ENCODE peak calls at places on chromosomes 11 and 22, in four cellular contexts. One of them, this sample, is unnamed.

GRCh38 chr11:68969386-68969785 is 11.4 kb downstream of the MRGPRD start:
- DNase-seq in lower leg skin: no peak
- DNase-seq in fibroblast of mammary gland: no peak
- DNase-seq in brain microvascular endothelial cell: no peak
- DNase-seq in this sample: no peak

GRCh38 chr11:13229136-13229535 is 48.5 kb upstream of the BMAL1 start:
- DNase-seq in brain microvascular endothelial cell: no peak
- DNase-seq in lower leg skin: no peak
- DNase-seq in fibroblast of mammary gland: peak; percentile 43
- DNase-seq in this sample: no peak

GRCh38 chr11:32154275-32154674 is 63.4 kb downstream of the RCN1 start:
- DNase-seq in fibroblast of mammary gland: peak; percentile 32
- DNase-seq in lower leg skin: no peak
- DNase-seq in brain microvascular endothelial cell: peak; percentile 54
- DNase-seq in this sample: no peak

GRCh38 chr11:17790453-17790852 is 55.9 kb downstream of the KCNC1 start:
- DNase-seq in fibroblast of mammary gland: peak; percentile 84
- DNase-seq in brain microvascular endothelial cell: peak; percentile 46
- DNase-seq in lower leg skin: no peak
- DNase-seq in this sample: no peak

GRCh38 chr11:15988693-15989231 is 367.6 kb downstream of the SOX6 start:
- DNase-seq in brain microvascular endothelial cell: no peak
- DNase-seq in fibroblast of mammary gland: no peak
- DNase-seq in lower leg skin: no peak
- DNase-seq in this sample: no peak

GRCh38 chr22:49853981-49854791 is 542 bp downstream of the ZBED4 start:
- DNase-seq in brain microvascular endothelial cell: peak; percentile 8
- DNase-seq in lower leg skin: no peak
- DNase-seq in fibroblast of mammary gland: no peak
- DNase-seq in this sample: no peak

GRCh38 chr11:99687320-99687719 is 666.6 kb downstream of the CNTN5 start:
- DNase-seq in fibroblast of mammary gland: no peak
- DNase-seq in brain microvascular endothelial cell: no peak
- DNase-seq in lower leg skin: no peak
- DNase-seq in this sample: no peak

GRCh38 chr11:77188912-77189491 is 61.0 kb downstream of the MYO7A start:
- DNase-seq in brain microvascular endothelial cell: no peak
- DNase-seq in lower leg skin: no peak
- DNase-seq in fibroblast of mammary gland: no peak
- DNase-seq in this sample: no peak

GRCh38 chr11:132977746-132978145 is 554.6 kb downstream of the OPCML start:
- DNase-seq in fibroblast of mammary gland: no peak
- DNase-seq in lower leg skin: no peak
- DNase-seq in brain microvascular endothelial cell: no peak
- DNase-seq in this sample: no peak

GRCh38 chr11:133951484-133952198 is 5.1 kb downstream of the IGSF9B start:
- DNase-seq in fibroblast of mammary gland: no peak
- DNase-seq in brain microvascular endothelial cell: peak; percentile 12
- DNase-seq in lower leg skin: no peak
- DNase-seq in this sample: no peak

GRCh38 chr22:23070418-23071162 is at the start of gene GNAZ:
- DNase-seq in brain microvascular endothelial cell: no peak
- DNase-seq in fibroblast of mammary gland: no peak
- DNase-seq in lower leg skin: no peak
- DNase-seq in this sample: no peak

GRCh38 chr11:128532016-128532570 is 55.3 kb downstream of the ETS1 start:
- DNase-seq in fibroblast of mammary gland: no peak
- DNase-seq in lower leg skin: no peak
- DNase-seq in brain microvascular endothelial cell: no peak
- DNase-seq in this sample: no peak

GRCh38 chr11:121634889-121635288 is 182.1 kb upstream of the SORL1-AS1 start:
- DNase-seq in brain microvascular endothelial cell: peak; percentile 85
- DNase-seq in lower leg skin: no peak
- DNase-seq in fibroblast of mammary gland: peak; percentile 97
- DNase-seq in this sample: no peak

GRCh38 chr11:83573097-83573496 is 286.9 kb upstream of the CCDC90B start:
- DNase-seq in fibroblast of mammary gland: peak; percentile 85
- DNase-seq in brain microvascular endothelial cell: no peak
- DNase-seq in lower leg skin: no peak
- DNase-seq in this sample: no peak

GRCh38 chr11:375065-376025 is 6.0 kb downstream of the B4GALNT4 start:
- DNase-seq in brain microvascular endothelial cell: no peak
- DNase-seq in fibroblast of mammary gland: no peak
- DNase-seq in lower leg skin: no peak
- DNase-seq in this sample: no peak

GRCh38 chr22:44032126-44032730 is 8.1 kb downstream of the PARVB start:
- DNase-seq in brain microvascular endothelial cell: no peak
- DNase-seq in lower leg skin: no peak
- DNase-seq in fibroblast of mammary gland: peak; percentile 65
- DNase-seq in this sample: no peak

GRCh38 chr11:36295926-36296325 is at the start of gene PRR5L:
- DNase-seq in brain microvascular endothelial cell: no peak
- DNase-seq in fibroblast of mammary gland: no peak
- DNase-seq in lower leg skin: no peak
- DNase-seq in this sample: no peak

GRCh38 chr22:32801436-32802290 is at the start of gene TIMP3:
- DNase-seq in brain microvascular endothelial cell: peak; percentile 72
- DNase-seq in fibroblast of mammary gland: peak; percentile 65
- DNase-seq in lower leg skin: peak; percentile 83
- DNase-seq in this sample: no peak

GRCh38 chr11:118882489-118882888 is 1.2 kb upstream of the CXCR5 start:
- DNase-seq in fibroblast of mammary gland: no peak
- DNase-seq in brain microvascular endothelial cell: no peak
- DNase-seq in lower leg skin: no peak
- DNase-seq in this sample: no peak

GRCh38 chr11:57460756-57461749 is 725 bp downstream of the RTN4RL2 start:
- DNase-seq in fibroblast of mammary gland: no peak
- DNase-seq in lower leg skin: no peak
- DNase-seq in brain microvascular endothelial cell: no peak
- DNase-seq in this sample: no peak

GRCh38 chr11:26741036-26741435 is 19.2 kb upstream of the SLC5A12 start:
- DNase-seq in lower leg skin: no peak
- DNase-seq in fibroblast of mammary gland: peak; percentile 86
- DNase-seq in brain microvascular endothelial cell: peak; percentile 91
- DNase-seq in this sample: no peak

GRCh38 chr11:123308077-123308476 is 113.0 kb upstream of the CLMP start:
- DNase-seq in brain microvascular endothelial cell: no peak
- DNase-seq in fibroblast of mammary gland: peak; percentile 95
- DNase-seq in lower leg skin: no peak
- DNase-seq in this sample: no peak

GRCh38 chr11:9688716-9689511 is 25.0 kb downstream of the SWAP70 start:
- DNase-seq in lower leg skin: no peak
- DNase-seq in fibroblast of mammary gland: peak; percentile 86
- DNase-seq in brain microvascular endothelial cell: peak; percentile 76
- DNase-seq in this sample: peak; percentile 63

GRCh38 chr22:49307071-49307830 is 520.4 kb downstream of the BRD1 start:
- DNase-seq in lower leg skin: no peak
- DNase-seq in fibroblast of mammary gland: no peak
- DNase-seq in brain microvascular endothelial cell: no peak
- DNase-seq in this sample: no peak

GRCh38 chr11:65588199-65589054 is 7.2 kb downstream of the KCNK7 start:
- DNase-seq in lower leg skin: no peak
- DNase-seq in fibroblast of mammary gland: peak; percentile 48
- DNase-seq in brain microvascular endothelial cell: no peak
- DNase-seq in this sample: no peak
- H3K4me3 ChIP-seq in lower leg skin: no peak overlapping the region
- H3K4me3 ChIP-seq in fibroblast of mammary gland: no peak overlapping the region
- H3K4me3 ChIP-seq in brain microvascular endothelial cell: no peak overlapping the region
- H3K4me3 ChIP-seq in this sample: no peak overlapping the region

GRCh38 chr11:1763796-1764661 is at the start of gene CTSD:
- DNase-seq in brain microvascular endothelial cell: peak; percentile 63
- DNase-seq in fibroblast of mammary gland: peak; percentile 71
- DNase-seq in lower leg skin: peak; percentile 80
- DNase-seq in this sample: no peak
- TF ChIP-seq CTCF in brain microvascular endothelial cell: no peak
- TF ChIP-seq CTCF in fibroblast of mammary gland: no peak
- TF ChIP-seq CTCF in lower leg skin: no peak
- TF ChIP-seq CTCF in this sample: peak; percentile 17

DNA sequence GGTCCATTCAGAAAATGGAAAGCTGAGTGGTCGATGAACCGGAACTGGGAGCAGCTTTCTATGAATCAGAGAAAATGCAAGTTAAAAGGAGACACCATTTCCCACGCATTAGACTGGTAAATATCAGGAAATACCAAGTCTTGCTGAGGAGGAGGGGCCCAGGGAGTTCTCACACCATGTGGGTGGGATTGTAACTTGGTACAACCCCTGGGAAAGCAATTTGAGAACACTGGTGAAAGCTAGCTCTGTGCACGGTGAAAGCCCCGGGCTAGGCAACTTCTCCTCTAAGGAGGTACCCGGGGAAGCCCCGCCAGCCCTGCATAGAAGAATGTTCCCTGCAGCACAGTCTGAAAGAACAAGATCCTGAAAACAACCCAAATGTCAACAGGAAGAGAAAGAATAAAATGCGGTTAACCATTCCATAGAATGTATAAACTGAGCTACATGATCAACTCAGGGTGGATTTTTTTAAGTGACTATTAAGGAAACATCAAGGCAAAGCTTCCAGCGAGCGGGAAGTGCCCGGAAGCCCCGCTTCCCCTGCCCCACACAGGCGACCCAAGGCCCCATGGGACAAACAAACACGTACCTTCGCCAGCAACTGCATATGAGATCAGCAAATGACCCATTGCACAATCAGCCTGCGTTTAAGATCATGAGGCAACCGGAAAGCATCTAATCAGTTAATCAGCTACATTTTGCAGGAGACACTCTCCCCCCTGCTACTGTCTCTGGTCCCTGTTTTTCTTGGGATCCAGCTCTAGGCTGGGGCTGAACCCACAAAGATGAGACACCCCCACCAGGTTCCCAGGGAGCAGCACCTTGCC is 11.3 kb downstream of the SHANK2 start:
- DNase-seq in fibroblast of mammary gland: peak; percentile 93
- DNase-seq in brain microvascular endothelial cell: peak; percentile 90
- DNase-seq in lower leg skin: peak; percentile 43
- DNase-seq in this sample: peak; percentile 87
- H3K4me3 ChIP-seq in fibroblast of mammary gland: no peak overlapping the region
- H3K4me3 ChIP-seq in brain microvascular endothelial cell: peak overlapping the region; percentile 10
- H3K4me3 ChIP-seq in lower leg skin: no peak overlapping the region
- H3K4me3 ChIP-seq in this sample: no peak overlapping the region

GRCh38 chr11:48001438-48002021 is 21.2 kb downstream of the PTPRJ start:
- DNase-seq in brain microvascular endothelial cell: peak; percentile 75
- DNase-seq in fibroblast of mammary gland: peak; percentile 94
- DNase-seq in lower leg skin: no peak
- DNase-seq in this sample: peak; percentile 71
- TF ChIP-seq CTCF in brain microvascular endothelial cell: no peak
- TF ChIP-seq CTCF in fibroblast of mammary gland: no peak
- TF ChIP-seq CTCF in lower leg skin: no peak
- TF ChIP-seq CTCF in this sample: no peak